ENCODE peak calls at places on chromosomes 3 and 15, in nine cellular contexts. T, M, Y, I, B, K, G, L and P are unnamed samples.

GRCh38 chr3:30286811-30287210 is 319.6 kb upstream of the TGFBR2 start:
- DNase-seq in T (peak), M (no peak), Y (no peak), I (no peak), B (no peak), K (no peak), G (no peak), L (no peak), P (no peak)

GRCh38 chr3:136412307-136412706 is 162.2 kb downstream of the PCCB start:
- DNase-seq in T (no peak), M (no peak), Y (no peak), I (no peak), B (no peak), K (no peak), G (no peak), L (no peak), P (no peak)

GRCh38 chr15:31131853-31132375 is 30.4 kb upstream of the TRPM1 start:
- DNase-seq in T (no peak), M (no peak), Y (no peak), I (no peak), B (no peak), K (no peak), G (no peak), L (no peak), P (no peak)

GRCh38 chr15:81410318-81410753 is 36.3 kb upstream of the TMC3 start:
- DNase-seq in T (peak), M (peak), Y (peak), I (peak), B (peak), K (no peak), G (peak), L (peak), P (no peak)

GRCh38 chr3:14633819-14634424 is 17.6 kb upstream of the CCDC174 start:
- DNase-seq in T (peak), M (peak), Y (peak), I (peak), B (peak), K (no peak), G (peak), L (peak), P (peak)

GRCh38 chr15:57769266-57769665 is 62.8 kb downstream of the POLR2M start:
- DNase-seq in T (peak), M (no peak), Y (peak), I (no peak), B (no peak), K (no peak), G (no peak), L (no peak), P (no peak)

GRCh38 chr3:129911261-129911861 is 17.9 kb upstream of the TMCC1 start:
- DNase-seq in T (no peak), M (no peak), Y (no peak), I (no peak), B (no peak), K (no peak), G (no peak), L (no peak), P (no peak)

GRCh38 chr3:193214445-193214844 is 26.6 kb upstream of the PLAAT1 start:
- DNase-seq in T (no peak), M (no peak), Y (no peak), I (no peak), B (no peak), K (no peak), G (no peak), L (no peak), P (no peak)

GRCh38 chr3:145776782-145777408 is 384.1 kb downstream of the PLOD2 start:
- DNase-seq in T (peak), M (peak), Y (peak), I (no peak), B (peak), K (no peak), G (peak), L (peak), P (no peak)

GRCh38 chr15:62606376-62607164 is 436.0 kb upstream of the TPM1 start:
- DNase-seq in T (peak), M (no peak), Y (peak), I (no peak), B (no peak), K (no peak), G (peak), L (no peak), P (no peak)

GRCh38 chr3:123244128-123244527 is 42.4 kb downstream of the SEC22A start:
- DNase-seq in T (no peak), M (no peak), Y (no peak), I (no peak), B (no peak), K (no peak), G (no peak), L (no peak), P (no peak)

GRCh38 chr3:15331606-15332404 is 581 bp downstream of the SH3BP5 start:
- DNase-seq in T (peak), M (no peak), Y (peak), I (peak), B (peak), K (peak), G (peak), L (peak), P (peak)

GRCh38 chr3:110436209-110436608 is 635.4 kb upstream of the NECTIN3 start:
- DNase-seq in T (no peak), M (no peak), Y (no peak), I (no peak), B (no peak), K (no peak), G (no peak), L (no peak), P (no peak)

GRCh38 chr15:69544349-69545113 is 91.9 kb downstream of the RPLP1 start:
- DNase-seq in T (no peak), M (no peak), Y (no peak), I (no peak), B (no peak), K (no peak), G (no peak), L (no peak), P (no peak)

GRCh38 chr3:182787302-182788036 is 5.8 kb upstream of the ATP11B start:
- DNase-seq in T (peak), M (no peak), Y (peak), I (no peak), B (no peak), K (no peak), G (no peak), L (no peak), P (no peak)

GRCh38 chr15:59372352-59373211 is at the start of gene MYO1E:
- DNase-seq in T (peak), M (peak), Y (peak), I (peak), B (peak), K (no peak), G (peak), L (peak), P (peak)

GRCh38 chr3:133941390-133941789 is 45.7 kb upstream of the RAB6B start:
- DNase-seq in T (peak), M (no peak), Y (peak), I (no peak), B (no peak), K (no peak), G (no peak), L (no peak), P (no peak)

GRCh38 chr3:46712191-46713047 is 5.2 kb downstream of the PRSS50 start:
- DNase-seq in T (no peak), M (no peak), Y (no peak), I (peak), B (no peak), K (no peak), G (no peak), L (no peak), P (peak)

GRCh38 chr15:81166949-81167816 is 29.5 kb upstream of the IL16 start:
- DNase-seq in T (no peak), M (no peak), Y (no peak), I (no peak), B (no peak), K (no peak), G (no peak), L (no peak), P (no peak)

GRCh38 chr3:15682766-15683165 is 81.2 kb downstream of the BTD start:
- DNase-seq in T (peak), M (no peak), Y (peak), I (no peak), B (no peak), K (no peak), G (no peak), L (no peak), P (no peak)

GRCh38 chr15:28884151-28884940 is 1.4 kb upstream of the APBA2 start:
- DNase-seq in T (no peak), M (no peak), Y (no peak), I (no peak), B (no peak), K (no peak), G (no peak), L (no peak), P (no peak)

GRCh38 chr3:115239717-115240116 is 92.6 kb upstream of the ZBTB20 start:
- DNase-seq in T (peak), M (peak), Y (peak), I (no peak), B (no peak), K (no peak), G (peak), L (peak), P (peak)

GRCh38 chr15:66815322-66815721 is 113.3 kb downstream of the SMAD6 start:
- DNase-seq in T (peak), M (no peak), Y (peak), I (no peak), B (no peak), K (no peak), G (no peak), L (no peak), P (no peak)

GRCh38 chr3:37793889-37794591 is 67.6 kb upstream of the CTDSPL start:
- DNase-seq in T (no peak), M (no peak), Y (no peak), I (no peak), B (no peak), K (no peak), G (no peak), L (no peak), P (no peak)

GRCh38 chr3:197809356-197810020 is 18.4 kb downstream of the LRCH3 start:
- DNase-seq in T (peak), M (no peak), Y (peak), I (no peak), B (no peak), K (no peak), G (no peak), L (no peak), P (no peak)

GRCh38 chr3:49500408-49501257 is 30.6 kb downstream of the DAG1 start:
- DNase-seq in T (peak), M (no peak), Y (peak), I (no peak), B (no peak), K (no peak), G (peak), L (no peak), P (no peak)

GRCh38 chr3:163587342-163587741 is 1491.0 kb downstream of the SI start:
- DNase-seq in T (no peak), M (no peak), Y (no peak), I (no peak), B (no peak), K (no peak), G (no peak), L (no peak), P (no peak)

GRCh38 chr3:139312959-139313358 is 30.9 kb upstream of the MRPS22 start:
- DNase-seq in T (peak), M (no peak), Y (peak), I (no peak), B (no peak), K (no peak), G (peak), L (no peak), P (peak)

GRCh38 chr3:135641771-135642170 is 323.8 kb upstream of the PPP2R3A start:
- DNase-seq in T (no peak), M (no peak), Y (no peak), I (no peak), B (no peak), K (no peak), G (no peak), L (no peak), P (no peak)

GRCh38 chr3:161081675-161082462 is 23.3 kb downstream of the B3GALNT1 start:
- DNase-seq in T (no peak), M (no peak), Y (peak), I (no peak), B (no peak), K (no peak), G (no peak), L (no peak), P (no peak)

GRCh38 chr3:112034436-112034835 is at the start of gene TMPRSS7:
- DNase-seq in T (no peak), M (no peak), Y (no peak), I (no peak), B (no peak), K (no peak), G (no peak), L (no peak), P (no peak)